ENCODE peak calls at places on chromosomes 1 and 21, in five cellular contexts. A is CD8-positive, alpha-beta T cell; K is CD4-positive, alpha-beta memory T cell; F is aorta; G is IMR-90. H is an unnamed sample.

GRCh38 chr1:79603862-79604261 is 597.3 kb upstream of the ADGRL4 start:
- DNase-seq in A (no peak), K (no peak), F (no peak), G (peak; percentile 63), H (no peak)

GRCh38 chr21:40606341-40606740 is 240.6 kb downstream of the DSCAM start:
- DNase-seq in A (no peak), K (no peak), F (no peak), G (no peak), H (no peak)

GRCh38 chr1:11951901-11952300 is 17.4 kb downstream of the PLOD1 start:
- DNase-seq in A (no peak), K (no peak), F (no peak), G (no peak), H (no peak)

GRCh38 chr21:44024895-44025353 is 12.8 kb downstream of the TRAPPC10 start:
- DNase-seq in A (no peak), K (no peak), F (peak; percentile 82), G (peak; percentile 67), H (no peak)

GRCh38 chr1:35808376-35809155 is 750 bp downstream of the AGO4 start:
- DNase-seq in A (peak; percentile 57), K (peak; percentile 17), F (peak; percentile 70), G (no peak), H (no peak)

GRCh38 chr1:63281753-63282152 is 40.6 kb upstream of the FOXD3 start:
- DNase-seq in A (no peak), K (no peak), F (no peak), G (no peak), H (no peak)

GRCh38 chr1:83813571-83813970 is 185.4 kb downstream of the TTLL7 start:
- DNase-seq in A (no peak), K (no peak), F (no peak), G (no peak), H (no peak)

GRCh38 chr1:156488566-156489165 is 11.9 kb downstream of the MEF2D start:
- DNase-seq in A (no peak), K (no peak), F (no peak), G (no peak), H (no peak)

GRCh38 chr21:15164678-15165303 is 100.0 kb upstream of the NRIP1 start:
- DNase-seq in A (no peak), K (no peak), F (no peak), G (no peak), H (no peak)

GRCh38 chr1:153001382-153001781 is at the start of gene SPRR3:
- DNase-seq in A (no peak), K (no peak), F (no peak), G (no peak), H (no peak)

GRCh38 chr1:82706741-82707140 is 906.0 kb downstream of the ADGRL2 start:
- DNase-seq in A (no peak), K (no peak), F (no peak), G (peak; percentile 26), H (no peak)

GRCh38 chr1:236841341-236841740 is 46.2 kb downstream of the MTR start:
- DNase-seq in A (no peak), K (no peak), F (no peak), G (no peak), H (no peak)

GRCh38 chr1:50570064-50570463 is 146.8 kb upstream of the DMRTA2 start:
- DNase-seq in A (no peak), K (no peak), F (no peak), G (peak; percentile 58), H (no peak)

GRCh38 chr1:223815020-223815853 is 30.5 kb downstream of the TP53BP2 start:
- DNase-seq in A (no peak), K (no peak), F (no peak), G (no peak), H (no peak)

DNA sequence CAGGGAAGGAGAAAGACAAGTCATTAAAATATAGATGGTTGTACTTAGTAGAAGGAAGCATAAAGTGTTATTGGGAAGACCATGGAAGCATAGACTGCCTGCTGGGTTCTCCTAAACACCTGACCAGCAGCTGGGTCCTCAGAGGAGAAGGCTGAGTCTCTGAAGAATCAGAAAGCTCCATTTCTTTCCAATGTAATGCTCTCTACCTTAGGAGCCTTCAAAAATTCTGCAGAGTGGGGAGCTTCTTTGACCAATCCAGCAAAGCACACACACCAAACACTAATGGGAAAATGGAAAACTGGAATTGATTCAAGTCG is 21.1 kb upstream of the BCL10 start:
- DNase-seq in A (no peak), K (no peak), F (no peak), G (no peak), H (no peak)
- H3K4me3 ChIP-seq in A (no peak overlapping the region), K (no peak overlapping the region), F (no peak overlapping the region), G (peak overlapping the region; percentile 0), H (no peak overlapping the region)

GRCh38 chr1:171740356-171740863 is 1.5 kb downstream of the VAMP4 start:
- DNase-seq in A (no peak), K (no peak), F (no peak), G (peak; percentile 33), H (no peak)
- H3K27ac ChIP-seq in A (no peak overlapping the region), K (peak overlapping the region; percentile 96), F (no peak overlapping the region), G (peak overlapping the region; percentile 29), H (no peak overlapping the region)

DNA sequence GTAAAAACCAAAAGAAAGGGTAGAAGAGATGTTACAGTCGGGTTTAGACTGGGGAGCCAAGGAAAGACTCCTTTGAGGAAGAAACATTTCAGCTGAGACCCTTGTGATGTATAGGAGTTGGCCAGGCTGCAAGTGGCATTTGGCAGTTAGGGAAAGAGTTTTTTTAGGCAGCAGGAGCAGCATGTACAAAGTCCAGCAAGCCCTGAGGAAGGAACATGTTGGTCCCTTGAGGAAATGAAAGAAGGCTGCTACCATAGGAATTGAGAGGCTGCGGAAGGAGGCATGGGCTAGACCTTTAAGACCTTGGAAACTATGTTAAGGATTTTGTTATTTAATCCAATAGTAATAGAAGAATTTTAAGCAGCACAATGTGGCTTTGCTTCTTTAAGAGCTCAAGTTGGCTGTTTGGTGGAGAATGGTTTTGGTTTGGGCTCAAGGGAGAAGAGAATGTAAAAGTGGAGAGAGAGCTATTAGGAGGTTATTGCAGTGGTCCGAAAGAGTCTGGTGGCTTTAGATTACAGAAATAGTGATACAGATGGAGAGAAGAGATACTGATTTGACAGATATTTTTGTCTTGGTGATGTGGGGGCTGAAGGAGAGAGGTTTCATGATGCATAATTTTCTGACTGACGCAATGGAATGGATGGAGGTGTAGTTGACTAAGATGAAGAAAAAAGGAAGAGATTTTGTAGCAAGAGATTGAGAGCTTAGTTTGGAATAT is 26.6 kb downstream of the SMAP2 start:
- DNase-seq in A (no peak), K (no peak), F (no peak), G (no peak), H (no peak)
- H3K4me3 ChIP-seq in A (no peak overlapping the region), K (no peak overlapping the region), F (no peak overlapping the region), G (no peak overlapping the region), H (no peak overlapping the region)

DNA sequence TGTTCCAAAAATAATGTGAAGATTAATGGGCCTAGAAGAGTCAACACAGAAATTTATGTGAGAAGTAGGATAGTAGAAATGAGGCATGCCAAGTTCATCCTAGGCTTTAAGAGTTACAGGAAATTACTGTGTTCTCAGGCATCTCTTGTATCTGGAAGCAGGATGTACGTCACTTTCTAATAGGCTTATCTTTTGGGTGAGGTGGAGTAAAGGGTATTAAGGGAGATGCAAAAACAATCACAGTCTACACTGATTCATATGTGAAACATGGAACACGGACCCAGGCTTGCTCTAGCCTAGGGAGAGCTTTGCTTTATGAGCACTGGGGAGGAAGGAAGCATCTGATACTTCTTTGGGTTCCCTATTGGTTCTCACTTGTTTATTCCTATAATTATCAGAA is 84.5 kb upstream of the RGS4 start:
- DNase-seq in A (no peak), K (no peak), F (no peak), G (peak; percentile 94), H (no peak)
- H3K27ac ChIP-seq in A (no peak overlapping the region), K (no peak overlapping the region), F (no peak overlapping the region), G (no peak overlapping the region), H (no peak overlapping the region)

GRCh38 chr1:38804062-38804886 is 55.3 kb downstream of the RRAGC start:
- DNase-seq in A (no peak), K (no peak), F (no peak), G (no peak), H (no peak)

GRCh38 chr1:38805036-38805435 is 54.5 kb downstream of the RRAGC start:
- DNase-seq in A (no peak), K (no peak), F (no peak), G (no peak), H (no peak)

GRCh38 chr1:38800720-38801671 is 58.6 kb downstream of the RRAGC start:
- DNase-seq in A (no peak), K (no peak), F (no peak), G (no peak), H (no peak)

GRCh38 chr1:38806090-38806489 is 53.5 kb downstream of the RRAGC start:
- DNase-seq in A (no peak), K (no peak), F (no peak), G (no peak), H (no peak)

GRCh38 chr1:38803647-38804046 is 55.9 kb downstream of the RRAGC start:
- DNase-seq in A (no peak), K (no peak), F (no peak), G (peak; percentile 6), H (no peak)
- H3K4me3 ChIP-seq in A (no peak overlapping the region), K (no peak overlapping the region), F (no peak overlapping the region), G (peak overlapping the region; percentile 3), H (no peak overlapping the region)

GRCh38 chr1:59596432-59596831 is 218.3 kb upstream of the HOOK1 start:
- DNase-seq in A (no peak), K (no peak), F (no peak), G (peak; percentile 95), H (no peak)
- H3K27ac ChIP-seq in A (no peak overlapping the region), K (no peak overlapping the region), F (no peak overlapping the region), G (peak overlapping the region; percentile 96), H (peak overlapping the region; percentile 80)

GRCh38 chr1:206883876-206884275 is 13.4 kb upstream of the IL24 start:
- DNase-seq in A (no peak), K (no peak), F (no peak), G (no peak), H (no peak)
- H3K4me3 ChIP-seq in A (no peak overlapping the region), K (no peak overlapping the region), F (no peak overlapping the region), G (no peak overlapping the region), H (no peak overlapping the region)

GRCh38 chr1:100188617-100189016 is 10.6 kb upstream of the LRRC39 start:
- DNase-seq in A (no peak), K (no peak), F (no peak), G (peak; percentile 73), H (no peak)
- H3K27ac ChIP-seq in A (no peak overlapping the region), K (no peak overlapping the region), F (no peak overlapping the region), G (no peak overlapping the region), H (peak overlapping the region; percentile 64)